ENCODE peak calls at places on chromosomes 7 and 10, in five cellular contexts. One of them, this sample, is unnamed.

GRCh38 chr10:32263300-32263699 is 83.7 kb downstream of the EPC1 start:
- DNase-seq in body of pancreas: no peak
- DNase-seq in tibial nerve: no peak
- DNase-seq in CD4-positive, CD25-positive, alpha-beta regulatory T cell: no peak
- DNase-seq in heart right ventricle: no peak
- DNase-seq in this sample: no peak

GRCh38 chr10:3784510-3785250 is at the start of gene KLF6:
- DNase-seq in tibial nerve: no peak
- DNase-seq in CD4-positive, CD25-positive, alpha-beta regulatory T cell: no peak
- DNase-seq in heart right ventricle: no peak
- DNase-seq in body of pancreas: peak; percentile 72
- DNase-seq in this sample: no peak

GRCh38 chr10:95346715-95347401 is 56.1 kb upstream of the PDLIM1 start:
- DNase-seq in CD4-positive, CD25-positive, alpha-beta regulatory T cell: no peak
- DNase-seq in body of pancreas: no peak
- DNase-seq in heart right ventricle: no peak
- DNase-seq in tibial nerve: no peak
- DNase-seq in this sample: no peak

GRCh38 chr7:82429408-82429807 is 14.2 kb downstream of the CACNA2D1 start:
- DNase-seq in CD4-positive, CD25-positive, alpha-beta regulatory T cell: no peak
- DNase-seq in body of pancreas: no peak
- DNase-seq in tibial nerve: no peak
- DNase-seq in heart right ventricle: no peak
- DNase-seq in this sample: no peak

GRCh38 chr7:70571986-70572385 is 560.0 kb upstream of the GALNT17 start:
- DNase-seq in body of pancreas: no peak
- DNase-seq in tibial nerve: no peak
- DNase-seq in heart right ventricle: peak; percentile 21
- DNase-seq in CD4-positive, CD25-positive, alpha-beta regulatory T cell: no peak
- DNase-seq in this sample: no peak

GRCh38 chr10:9437131-9437530 is 1382.6 kb downstream of the GATA3 start:
- DNase-seq in CD4-positive, CD25-positive, alpha-beta regulatory T cell: no peak
- DNase-seq in tibial nerve: no peak
- DNase-seq in heart right ventricle: no peak
- DNase-seq in body of pancreas: no peak
- DNase-seq in this sample: no peak

GRCh38 chr10:84715911-84716310 is 387.5 kb downstream of the CCSER2 start:
- DNase-seq in heart right ventricle: no peak
- DNase-seq in CD4-positive, CD25-positive, alpha-beta regulatory T cell: no peak
- DNase-seq in body of pancreas: no peak
- DNase-seq in tibial nerve: no peak
- DNase-seq in this sample: no peak

GRCh38 chr10:79346388-79347225 is 662 bp upstream of the PPIF start:
- DNase-seq in CD4-positive, CD25-positive, alpha-beta regulatory T cell: no peak
- DNase-seq in tibial nerve: no peak
- DNase-seq in body of pancreas: peak; percentile 29
- DNase-seq in heart right ventricle: no peak
- DNase-seq in this sample: no peak

GRCh38 chr7:140673770-140674155 is 1.0 kb downstream of the ADCK2 start:
- DNase-seq in tibial nerve: no peak
- DNase-seq in heart right ventricle: no peak
- DNase-seq in CD4-positive, CD25-positive, alpha-beta regulatory T cell: no peak
- DNase-seq in body of pancreas: peak; percentile 50
- DNase-seq in this sample: no peak

GRCh38 chr7:82677493-82677892 is 233.9 kb upstream of the CACNA2D1 start:
- DNase-seq in body of pancreas: no peak
- DNase-seq in heart right ventricle: no peak
- DNase-seq in CD4-positive, CD25-positive, alpha-beta regulatory T cell: peak; percentile 59
- DNase-seq in tibial nerve: no peak
- DNase-seq in this sample: no peak

GRCh38 chr7:150961510-150962284 is 16.4 kb downstream of the KCNH2 start:
- DNase-seq in heart right ventricle: no peak
- DNase-seq in tibial nerve: no peak
- DNase-seq in CD4-positive, CD25-positive, alpha-beta regulatory T cell: no peak
- DNase-seq in body of pancreas: no peak
- DNase-seq in this sample: no peak

GRCh38 chr10:24207781-24208611 is 942 bp upstream of the KIAA1217 start:
- DNase-seq in CD4-positive, CD25-positive, alpha-beta regulatory T cell: no peak
- DNase-seq in heart right ventricle: peak; percentile 73
- DNase-seq in tibial nerve: no peak
- DNase-seq in body of pancreas: peak; percentile 65
- DNase-seq in this sample: no peak

GRCh38 chr7:54940748-54941147 is 78.1 kb upstream of the EGFR start:
- DNase-seq in body of pancreas: no peak
- DNase-seq in CD4-positive, CD25-positive, alpha-beta regulatory T cell: no peak
- DNase-seq in heart right ventricle: no peak
- DNase-seq in tibial nerve: no peak
- DNase-seq in this sample: no peak

GRCh38 chr7:155722936-155723335 is 78.5 kb downstream of the RBM33 start:
- DNase-seq in body of pancreas: no peak
- DNase-seq in tibial nerve: no peak
- DNase-seq in CD4-positive, CD25-positive, alpha-beta regulatory T cell: no peak
- DNase-seq in heart right ventricle: no peak
- DNase-seq in this sample: no peak

GRCh38 chr7:45102785-45103712 is 8.4 kb downstream of the TBRG4 start:
- DNase-seq in CD4-positive, CD25-positive, alpha-beta regulatory T cell: no peak
- DNase-seq in heart right ventricle: no peak
- DNase-seq in tibial nerve: no peak
- DNase-seq in body of pancreas: no peak
- DNase-seq in this sample: no peak

GRCh38 chr7:123682690-123683089 is 27.0 kb downstream of the LMOD2 start:
- DNase-seq in heart right ventricle: no peak
- DNase-seq in CD4-positive, CD25-positive, alpha-beta regulatory T cell: peak; percentile 49
- DNase-seq in body of pancreas: no peak
- DNase-seq in tibial nerve: no peak
- DNase-seq in this sample: no peak

DNA sequence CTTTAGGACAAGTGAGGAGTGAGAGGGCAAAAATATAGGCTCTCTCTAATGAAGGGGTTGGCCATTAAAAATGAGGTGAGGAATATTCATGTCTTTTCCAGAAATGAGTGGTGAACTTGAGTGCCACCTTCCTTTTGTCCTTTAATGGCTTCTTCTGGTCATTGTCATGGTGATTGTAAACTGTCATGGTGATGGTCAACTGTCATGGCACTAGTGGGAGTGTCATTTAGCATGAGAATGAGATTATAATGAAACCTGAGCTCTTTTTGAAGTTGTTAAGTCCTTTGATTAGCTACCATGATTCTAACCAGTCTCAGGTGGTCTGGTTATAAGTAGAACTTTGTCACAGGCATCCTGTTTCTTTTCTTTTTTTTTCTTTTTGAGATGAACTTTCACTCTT is 524.4 kb downstream of the NEBL start:
- DNase-seq in tibial nerve: no peak
- DNase-seq in body of pancreas: no peak
- DNase-seq in CD4-positive, CD25-positive, alpha-beta regulatory T cell: no peak
- DNase-seq in heart right ventricle: no peak
- DNase-seq in this sample: no peak
- H3K4me3 ChIP-seq in tibial nerve: no peak overlapping the region
- H3K4me3 ChIP-seq in body of pancreas: no peak overlapping the region
- H3K4me3 ChIP-seq in CD4-positive, CD25-positive, alpha-beta regulatory T cell: no peak overlapping the region
- H3K4me3 ChIP-seq in heart right ventricle: no peak overlapping the region
- H3K4me3 ChIP-seq in this sample: no peak overlapping the region

GRCh38 chr7:18265611-18266281 is 229.8 kb upstream of the HDAC9 start:
- DNase-seq in heart right ventricle: no peak
- DNase-seq in tibial nerve: no peak
- DNase-seq in CD4-positive, CD25-positive, alpha-beta regulatory T cell: no peak
- DNase-seq in body of pancreas: no peak
- DNase-seq in this sample: no peak
- H3K27me3 ChIP-seq in heart right ventricle: no peaks in the 10 kb centered on the region
- H3K27me3 ChIP-seq in tibial nerve: no peaks in the 10 kb centered on the region
- H3K27me3 ChIP-seq in CD4-positive, CD25-positive, alpha-beta regulatory T cell: no peaks in the 10 kb centered on the region
- H3K27me3 ChIP-seq in body of pancreas: no peaks in the 10 kb centered on the region
- H3K27me3 ChIP-seq in this sample: no peaks in the 10 kb centered on the region

GRCh38 chr10:128489324-128490247 is 363.4 kb upstream of the MKI67 start:
- DNase-seq in tibial nerve: no peak
- DNase-seq in CD4-positive, CD25-positive, alpha-beta regulatory T cell: no peak
- DNase-seq in body of pancreas: no peak
- DNase-seq in heart right ventricle: no peak
- DNase-seq in this sample: no peak

GRCh38 chr10:128491686-128492085 is 365.5 kb upstream of the MKI67 start:
- DNase-seq in tibial nerve: no peak
- DNase-seq in CD4-positive, CD25-positive, alpha-beta regulatory T cell: no peak
- DNase-seq in heart right ventricle: no peak
- DNase-seq in body of pancreas: no peak
- DNase-seq in this sample: no peak

GRCh38 chr10:128485701-128486235 is 359.5 kb upstream of the MKI67 start:
- DNase-seq in tibial nerve: no peak
- DNase-seq in CD4-positive, CD25-positive, alpha-beta regulatory T cell: no peak
- DNase-seq in heart right ventricle: no peak
- DNase-seq in body of pancreas: no peak
- DNase-seq in this sample: no peak

GRCh38 chr10:128484041-128484440 is 357.8 kb upstream of the MKI67 start:
- DNase-seq in CD4-positive, CD25-positive, alpha-beta regulatory T cell: no peak
- DNase-seq in body of pancreas: no peak
- DNase-seq in heart right ventricle: no peak
- DNase-seq in tibial nerve: no peak
- DNase-seq in this sample: no peak

DNA sequence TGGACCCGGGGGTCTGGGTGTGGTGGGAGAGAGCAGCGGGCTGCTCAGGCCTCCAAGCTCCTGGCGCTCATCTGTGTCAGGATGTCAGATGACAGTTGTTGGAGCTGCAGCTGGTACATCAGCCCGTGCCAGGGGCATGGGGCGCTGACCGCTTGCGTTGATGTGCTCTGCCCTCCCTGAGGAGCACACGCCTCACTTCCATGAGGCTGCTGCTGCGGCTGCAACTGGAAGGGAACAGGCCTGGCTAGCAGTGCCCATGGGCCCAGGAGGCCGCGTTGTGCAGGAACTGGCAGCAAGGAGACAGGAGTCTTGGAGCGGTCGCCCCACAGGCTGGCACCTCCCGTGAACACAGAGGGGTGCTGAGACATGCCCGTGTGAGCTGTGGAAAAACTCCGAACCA is 361.3 kb upstream of the MKI67 start:
- DNase-seq in body of pancreas: no peak
- DNase-seq in tibial nerve: no peak
- DNase-seq in CD4-positive, CD25-positive, alpha-beta regulatory T cell: no peak
- DNase-seq in heart right ventricle: no peak
- DNase-seq in this sample: no peak
- H3K4me3 ChIP-seq in body of pancreas: no peak overlapping the region
- H3K4me3 ChIP-seq in tibial nerve: no peak overlapping the region
- H3K4me3 ChIP-seq in CD4-positive, CD25-positive, alpha-beta regulatory T cell: no peak overlapping the region
- H3K4me3 ChIP-seq in heart right ventricle: no peak overlapping the region
- H3K4me3 ChIP-seq in this sample: no peak overlapping the region

DNA sequence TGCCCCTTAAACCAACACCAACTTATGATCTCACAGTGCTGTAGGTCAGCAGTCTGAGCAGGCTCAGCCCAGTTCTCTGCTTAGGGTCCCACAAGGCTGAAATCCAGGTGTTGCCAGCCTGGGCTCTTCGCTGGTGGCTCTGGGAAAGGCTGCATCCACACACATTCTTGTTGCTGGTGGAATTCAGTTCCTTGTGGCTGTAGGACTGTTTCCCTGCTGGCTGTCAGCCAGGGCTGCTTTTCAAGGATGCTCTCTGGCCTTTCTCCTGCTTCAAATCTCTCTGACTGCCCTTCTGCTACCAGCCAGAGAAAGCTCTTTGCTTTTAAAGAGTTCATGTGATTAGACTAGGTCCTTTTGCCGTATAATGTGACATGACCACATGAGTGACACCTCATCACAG is 15.3 kb downstream of the POLL start:
- DNase-seq in tibial nerve: no peak
- DNase-seq in heart right ventricle: no peak
- DNase-seq in CD4-positive, CD25-positive, alpha-beta regulatory T cell: no peak
- DNase-seq in body of pancreas: peak; percentile 5
- DNase-seq in this sample: no peak
- H3K27me3 ChIP-seq in tibial nerve: peaks cover 23% of the 10 kb centered on the region
- H3K27me3 ChIP-seq in heart right ventricle: peaks cover 18% of the 10 kb centered on the region
- H3K27me3 ChIP-seq in CD4-positive, CD25-positive, alpha-beta regulatory T cell: peaks cover 5% of the 10 kb centered on the region
- H3K27me3 ChIP-seq in body of pancreas: no peaks in the 10 kb centered on the region
- H3K27me3 ChIP-seq in this sample: peaks cover 19% of the 10 kb centered on the region

GRCh38 chr10:110352930-110353243 is 48.2 kb upstream of the SMNDC1 start:
- DNase-seq in tibial nerve: no peak
- DNase-seq in body of pancreas: no peak
- DNase-seq in CD4-positive, CD25-positive, alpha-beta regulatory T cell: no peak
- DNase-seq in heart right ventricle: no peak
- DNase-seq in this sample: no peak
- H3K4me3 ChIP-seq in tibial nerve: no peak overlapping the region
- H3K4me3 ChIP-seq in body of pancreas: no peak overlapping the region
- H3K4me3 ChIP-seq in CD4-positive, CD25-positive, alpha-beta regulatory T cell: no peak overlapping the region
- H3K4me3 ChIP-seq in heart right ventricle: no peak overlapping the region
- H3K4me3 ChIP-seq in this sample: no peak overlapping the region

GRCh38 chr10:83698899-83699298 is 440.4 kb upstream of the GHITM start:
- DNase-seq in body of pancreas: no peak
- DNase-seq in heart right ventricle: no peak
- DNase-seq in tibial nerve: no peak
- DNase-seq in CD4-positive, CD25-positive, alpha-beta regulatory T cell: no peak
- DNase-seq in this sample: no peak

GRCh38 chr10:83706952-83707582 is 432.2 kb upstream of the GHITM start:
- DNase-seq in heart right ventricle: no peak
- DNase-seq in tibial nerve: no peak
- DNase-seq in body of pancreas: no peak
- DNase-seq in CD4-positive, CD25-positive, alpha-beta regulatory T cell: no peak
- DNase-seq in this sample: no peak

GRCh38 chr10:83706120-83706519 is 433.2 kb upstream of the GHITM start:
- DNase-seq in body of pancreas: no peak
- DNase-seq in tibial nerve: no peak
- DNase-seq in heart right ventricle: no peak
- DNase-seq in CD4-positive, CD25-positive, alpha-beta regulatory T cell: no peak
- DNase-seq in this sample: no peak

DNA sequence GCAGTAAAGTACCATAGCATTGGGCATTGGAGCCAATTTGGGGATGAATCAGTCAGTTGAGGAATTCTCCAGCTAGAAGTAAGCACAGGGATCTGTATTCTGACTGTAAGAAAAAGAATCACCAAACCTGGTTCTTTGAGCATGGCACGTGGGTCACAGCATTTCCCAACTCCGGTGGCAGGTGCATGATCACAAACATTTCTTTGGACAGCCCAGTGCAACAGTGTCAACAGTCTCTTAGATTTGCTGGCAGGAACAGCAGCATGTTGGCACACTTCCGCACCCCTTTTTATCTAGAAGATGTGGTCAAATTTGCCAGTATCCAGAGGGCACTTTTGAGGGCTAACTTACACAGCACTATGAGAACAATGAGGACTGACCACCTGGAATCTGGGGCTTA is 437.5 kb upstream of the GHITM start:
- DNase-seq in tibial nerve: no peak
- DNase-seq in body of pancreas: no peak
- DNase-seq in heart right ventricle: no peak
- DNase-seq in CD4-positive, CD25-positive, alpha-beta regulatory T cell: no peak
- DNase-seq in this sample: no peak
- H3K27me3 ChIP-seq in tibial nerve: no peaks in the 10 kb centered on the region
- H3K27me3 ChIP-seq in body of pancreas: no peaks in the 10 kb centered on the region
- H3K27me3 ChIP-seq in heart right ventricle: no peaks in the 10 kb centered on the region
- H3K27me3 ChIP-seq in CD4-positive, CD25-positive, alpha-beta regulatory T cell: no peaks in the 10 kb centered on the region
- H3K27me3 ChIP-seq in this sample: no peaks in the 10 kb centered on the region

DNA sequence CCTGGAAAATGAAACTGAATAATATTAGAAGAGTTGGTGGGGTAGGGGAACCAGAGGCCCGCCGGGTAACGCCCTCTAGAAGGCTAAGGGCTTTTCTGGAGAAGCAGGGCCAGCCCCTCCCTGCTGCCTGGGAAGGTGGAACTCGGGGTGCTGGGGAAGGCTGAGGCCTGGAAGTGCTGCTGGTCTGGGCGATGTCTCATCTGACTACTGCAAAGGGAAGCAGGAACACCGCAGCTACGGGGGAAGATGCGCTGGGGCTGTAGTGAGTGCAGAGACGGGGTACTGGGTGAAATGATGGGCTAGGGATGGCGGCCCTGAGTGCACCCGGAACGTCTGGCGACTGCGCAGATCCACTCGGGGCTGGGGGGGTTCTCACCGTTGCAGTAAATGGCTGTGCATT is 195.3 kb upstream of the ADARB2 start:
- DNase-seq in heart right ventricle: no peak
- DNase-seq in tibial nerve: no peak
- DNase-seq in CD4-positive, CD25-positive, alpha-beta regulatory T cell: no peak
- DNase-seq in body of pancreas: no peak
- DNase-seq in this sample: no peak
- H3K4me3 ChIP-seq in heart right ventricle: no peak overlapping the region
- H3K4me3 ChIP-seq in tibial nerve: no peak overlapping the region
- H3K4me3 ChIP-seq in CD4-positive, CD25-positive, alpha-beta regulatory T cell: no peak overlapping the region
- H3K4me3 ChIP-seq in body of pancreas: no peak overlapping the region
- H3K4me3 ChIP-seq in this sample: no peak overlapping the region

GRCh38 chr10:49596836-49597235 is 13.3 kb upstream of the SLC18A3 start:
- DNase-seq in tibial nerve: no peak
- DNase-seq in heart right ventricle: no peak
- DNase-seq in CD4-positive, CD25-positive, alpha-beta regulatory T cell: no peak
- DNase-seq in body of pancreas: no peak
- DNase-seq in this sample: no peak
- H3K27me3 ChIP-seq in tibial nerve: peaks cover 7% of the 10 kb centered on the region
- H3K27me3 ChIP-seq in heart right ventricle: peaks cover 19% of the 10 kb centered on the region
- H3K27me3 ChIP-seq in CD4-positive, CD25-positive, alpha-beta regulatory T cell: no peaks in the 10 kb centered on the region
- H3K27me3 ChIP-seq in body of pancreas: no peaks in the 10 kb centered on the region
- H3K27me3 ChIP-seq in this sample: no peaks in the 10 kb centered on the region